ENCODE peak calls at places on chromosomes 13 and 19, in nine cellular contexts. F is cardiac fibroblast; P is breast epithelium; X is AG09319; W is brain microvascular endothelial cell; M is lower lobe of right lung; L is HFFc6; J is CD8-positive, alpha-beta T cell; C is fibroblast of pulmonary artery. B is an unnamed sample.
A peak's percentile ranks its signal among the peaks of the same experiment; 100 is the strongest.

GRCh38 chr19:917323-918151 is at the start of gene KISS1R:
- DNase-seq in F (no peak), P (no peak), X (no peak), W (no peak), M (peak; percentile 75), L (no peak), J (peak; percentile 58), C (no peak), B (peak; percentile 12)

GRCh38 chr19:3080281-3080680 is 13.9 kb upstream of the GNA11 start:
- DNase-seq in F (peak; percentile 21), P (peak; percentile 77), X (peak; percentile 20), W (peak; percentile 36), M (no peak), L (no peak), J (no peak), C (no peak), B (peak; percentile 44)

GRCh38 chr19:16794456-16794855 is 34.7 kb upstream of the SIN3B start:
- DNase-seq in F (no peak), P (no peak), X (no peak), W (no peak), M (no peak), L (no peak), J (no peak), C (no peak), B (no peak)

GRCh38 chr13:85241045-85241444 is 558.2 kb downstream of the SLITRK6 start:
- DNase-seq in F (peak; percentile 11), P (no peak), X (no peak), W (peak; percentile 40), M (no peak), L (peak; percentile 5), J (no peak), C (peak; percentile 64), B (peak; percentile 13)

GRCh38 chr13:46160474-46161066 is 21.4 kb downstream of the LCP1 start:
- DNase-seq in F (peak; percentile 79), P (no peak), X (peak; percentile 18), W (peak; percentile 18), M (no peak), L (peak; percentile 39), J (no peak), C (peak; percentile 80), B (peak; percentile 76)

GRCh38 chr19:3721131-3721899 is 13.1 kb downstream of the TJP3 start:
- DNase-seq in F (peak; percentile 83), P (peak; percentile 91), X (peak; percentile 42), W (peak; percentile 76), M (peak; percentile 91), L (peak; percentile 58), J (peak; percentile 88), C (peak; percentile 86), B (peak; percentile 73)

GRCh38 chr19:18939922-18940775 is 868 bp downstream of the HOMER3 start:
- DNase-seq in F (peak; percentile 52), P (no peak), X (no peak), W (no peak), M (no peak), L (peak; percentile 31), J (no peak), C (peak; percentile 33), B (peak; percentile 40)

GRCh38 chr19:29311391-29311790 is 98.4 kb upstream of the UQCRFS1 start:
- DNase-seq in F (no peak), P (no peak), X (no peak), W (no peak), M (no peak), L (no peak), J (no peak), C (no peak), B (no peak)

GRCh38 chr13:75079226-75079625 is 402.7 kb downstream of the TBC1D4 start:
- DNase-seq in F (peak; percentile 90), P (no peak), X (no peak), W (peak; percentile 63), M (no peak), L (peak; percentile 4), J (no peak), C (peak; percentile 80), B (peak; percentile 59)

GRCh38 chr13:59261928-59262488 is 901.7 kb downstream of the DIAPH3 start:
- DNase-seq in F (peak; percentile 29), P (no peak), X (no peak), W (no peak), M (no peak), L (no peak), J (no peak), C (peak; percentile 53), B (peak; percentile 4)

DNA sequence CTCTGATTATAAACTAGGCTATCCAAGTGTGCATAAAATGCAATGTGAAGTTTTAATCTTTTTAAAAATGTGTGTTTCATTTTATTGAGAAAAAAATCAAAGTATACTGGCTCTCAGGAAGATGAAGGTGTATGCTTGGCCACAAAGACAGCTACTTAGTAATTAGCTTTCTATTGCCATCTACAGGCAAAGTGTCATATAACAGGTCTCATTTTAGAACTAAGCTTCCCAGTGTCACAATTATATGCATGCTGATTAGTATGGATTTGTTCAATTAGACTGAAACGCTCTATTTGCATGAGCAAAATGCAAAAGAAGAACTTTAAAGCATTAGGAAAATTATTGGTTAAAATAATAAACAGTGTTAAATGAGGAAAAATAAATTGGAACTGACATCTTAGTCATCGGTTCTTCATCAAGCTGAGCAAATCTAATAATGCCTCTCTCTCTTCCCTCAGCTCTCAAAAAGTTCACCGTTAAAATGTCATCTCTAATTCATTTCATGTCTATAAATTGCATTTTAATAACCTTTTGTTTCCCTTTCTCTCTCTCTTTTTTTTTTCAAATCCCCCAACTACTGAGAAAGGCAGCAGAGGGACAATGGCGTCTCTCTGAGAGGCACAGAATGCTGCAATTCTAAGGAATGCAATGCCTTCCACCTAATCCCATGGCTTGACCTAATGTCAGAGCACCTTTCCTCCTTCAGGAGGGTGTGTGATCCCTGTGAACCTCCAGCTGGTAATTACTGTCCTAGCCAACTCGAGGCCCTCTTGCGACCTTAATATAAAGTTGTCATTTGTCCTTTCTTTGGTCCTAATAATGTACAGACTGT is 313.1 kb upstream of the MAB21L1 start:
- DNase-seq in F (peak; percentile 71), P (no peak), X (peak; percentile 43), W (peak; percentile 11), M (no peak), L (peak; percentile 47), J (no peak), C (peak; percentile 69), B (peak; percentile 65)
- TF ChIP-seq CTCF in F (peak; percentile 50), P (peak; percentile 48), X (peak; percentile 56), W (peak; percentile 44), M (peak; percentile 44), L (peak; percentile 80), J (no peak), C (peak; percentile 66), B (peak; percentile 52)

GRCh38 chr13:114143806-114144605 is 11.6 kb upstream of the RASA3 start:
- DNase-seq in F (no peak), P (no peak), X (no peak), W (no peak), M (no peak), L (no peak), J (peak; percentile 46), C (no peak), B (no peak)
- TF ChIP-seq CTCF in F (no peak), P (no peak), X (no peak), W (peak; percentile 43), M (no peak), L (peak; percentile 45), J (peak; percentile 30), C (no peak), B (no peak)

GRCh38 chr13:110157718-110158117 is 149.2 kb downstream of the COL4A1 start:
- DNase-seq in F (no peak), P (no peak), X (no peak), W (no peak), M (no peak), L (no peak), J (no peak), C (no peak), B (no peak)
- TF ChIP-seq CTCF in F (no peak), P (no peak), X (no peak), W (no peak), M (no peak), L (no peak), J (no peak), C (no peak), B (no peak)

GRCh38 chr19:11380653-11381534 is 3.2 kb downstream of the EPOR start:
- DNase-seq in F (peak; percentile 97), P (peak; percentile 97), X (peak; percentile 84), W (peak; percentile 97), M (peak; percentile 95), L (peak; percentile 97), J (peak; percentile 96), C (peak; percentile 95), B (peak; percentile 93)

GRCh38 chr19:11384778-11385129 is 640 bp upstream of the EPOR start:
- DNase-seq in F (no peak), P (no peak), X (no peak), W (no peak), M (no peak), L (no peak), J (no peak), C (no peak), B (no peak)

GRCh38 chr19:11383706-11384048 is 437 bp downstream of the EPOR start:
- DNase-seq in F (no peak), P (no peak), X (no peak), W (no peak), M (no peak), L (no peak), J (no peak), C (no peak), B (no peak)

GRCh38 chr19:11381535-11382369 is 2.4 kb downstream of the EPOR start:
- DNase-seq in F (peak; percentile 96), P (no peak), X (no peak), W (peak; percentile 81), M (peak; percentile 79), L (peak; percentile 92), J (peak; percentile 62), C (peak; percentile 87), B (peak; percentile 63)

GRCh38 chr19:11382898-11383705 is 1.0 kb downstream of the EPOR start:
- DNase-seq in F (peak; percentile 27), P (no peak), X (no peak), W (no peak), M (peak; percentile 82), L (peak; percentile 15), J (peak; percentile 29), C (peak; percentile 39), B (no peak)
- TF ChIP-seq CTCF in F (peak; percentile 82), P (peak; percentile 29), X (peak; percentile 67), W (peak; percentile 81), M (peak; percentile 63), L (peak; percentile 79), J (peak; percentile 51), C (peak; percentile 68), B (peak; percentile 71)

DNA sequence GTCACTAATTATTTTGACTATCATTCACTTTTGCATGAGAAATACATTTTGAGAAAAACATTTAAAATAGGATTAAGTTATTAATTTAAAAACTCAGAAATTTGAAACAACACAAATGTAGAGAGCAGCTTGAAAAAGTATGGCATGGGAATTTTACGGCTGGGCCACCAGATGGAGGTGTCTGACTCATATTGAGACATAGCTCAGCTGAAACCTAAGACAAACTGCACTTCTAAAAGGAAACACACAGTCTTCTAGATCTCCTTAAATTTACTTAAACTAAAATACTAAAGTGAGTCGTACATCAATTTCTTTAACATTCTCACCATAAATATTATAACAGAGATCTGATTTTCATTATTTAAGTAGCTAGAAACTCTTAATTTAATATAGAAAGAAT is 41.9 kb upstream of the POSTN start:
- DNase-seq in F (peak; percentile 89), P (no peak), X (peak; percentile 46), W (peak; percentile 64), M (no peak), L (peak; percentile 74), J (no peak), C (peak; percentile 91), B (peak; percentile 89)
- TF ChIP-seq CTCF in F (peak; percentile 62), P (no peak), X (peak; percentile 73), W (peak; percentile 75), M (peak; percentile 24), L (peak; percentile 85), J (no peak), C (peak; percentile 82), B (peak; percentile 73)

GRCh38 chr19:45908956-45909355 is 5.6 kb downstream of the NANOS2 start:
- DNase-seq in F (peak; percentile 28), P (no peak), X (no peak), W (no peak), M (no peak), L (peak; percentile 14), J (no peak), C (no peak), B (no peak)
- TF ChIP-seq CTCF in F (no peak), P (no peak), X (no peak), W (no peak), M (no peak), L (no peak), J (no peak), C (no peak), B (no peak)